ENCODE peak calls at places on chromosome 19, in eight cellular contexts. Q is CD8-positive, alpha-beta T cell; I is brain microvascular endothelial cell; V is astrocyte; A is cardiac fibroblast; U is CD4-positive, CD25-positive, alpha-beta regulatory T cell; X is fibroblast of lung; C is skeletal muscle cell. W is an unnamed sample.

GRCh38 chr19:35959040-35959967 is 23.1 kb downstream of the LRFN3 start:
- DNase-seq in Q (peak; percentile 82), I (no peak), V (no peak), A (no peak), U (peak; percentile 86), X (no peak), C (no peak), W (no peak)

GRCh38 chr19:15673176-15673654 is 328 bp downstream of the CYP4F12 start:
- DNase-seq in Q (no peak), I (no peak), V (no peak), A (no peak), U (no peak), X (no peak), C (no peak), W (no peak)

GRCh38 chr19:4077800-4078683 is 11.3 kb upstream of the ZBTB7A start:
- DNase-seq in Q (peak; percentile 40), I (no peak), V (no peak), A (peak; percentile 33), U (peak; percentile 63), X (peak; percentile 33), C (no peak), W (no peak)

GRCh38 chr19:19064098-19064722 is 416 bp downstream of the SLC25A42 start:
- DNase-seq in Q (peak; percentile 75), I (no peak), V (no peak), A (no peak), U (no peak), X (no peak), C (no peak), W (peak; percentile 61)

GRCh38 chr19:45451181-45451849 is 16.5 kb upstream of the FOSB start:
- DNase-seq in Q (peak; percentile 67), I (peak; percentile 86), V (peak; percentile 92), A (peak; percentile 76), U (peak; percentile 81), X (peak; percentile 53), C (no peak), W (peak; percentile 84)

GRCh38 chr19:19192910-19193423 is 909 bp downstream of the RFXANK start:
- DNase-seq in Q (no peak), I (no peak), V (no peak), A (no peak), U (peak; percentile 51), X (no peak), C (no peak), W (no peak)

GRCh38 chr19:42555801-42556200 is 27.5 kb upstream of the CEACAM1 start:
- DNase-seq in Q (no peak), I (no peak), V (no peak), A (no peak), U (no peak), X (no peak), C (no peak), W (no peak)

GRCh38 chr19:8343483-8343844 is 402 bp upstream of the KANK3 start:
- DNase-seq in Q (no peak), I (no peak), V (no peak), A (no peak), U (no peak), X (no peak), C (no peak), W (no peak)

GRCh38 chr19:56119585-56119978 is 1.5 kb downstream of the ZNF787 start:
- DNase-seq in Q (no peak), I (peak; percentile 70), V (no peak), A (peak; percentile 51), U (no peak), X (no peak), C (no peak), W (no peak)

GRCh38 chr19:54851353-54851752 is 1.1 kb downstream of the KIR3DL2 start:
- DNase-seq in Q (no peak), I (no peak), V (no peak), A (no peak), U (no peak), X (no peak), C (no peak), W (peak; percentile 20)

GRCh38 chr19:37977992-37978391 is 71.0 kb downstream of the SIPA1L3 start:
- DNase-seq in Q (no peak), I (peak; percentile 94), V (peak; percentile 98), A (peak; percentile 94), U (no peak), X (peak; percentile 61), C (peak; percentile 64), W (no peak)

GRCh38 chr19:17311455-17312248 is 2.3 kb downstream of the DDA1 start:
- DNase-seq in Q (no peak), I (peak; percentile 86), V (peak; percentile 55), A (peak; percentile 91), U (no peak), X (no peak), C (no peak), W (no peak)

GRCh38 chr19:18364826-18365528 is 21.0 kb upstream of the GDF15 start:
- DNase-seq in Q (no peak), I (peak; percentile 99), V (peak; percentile 100), A (peak; percentile 99), U (no peak), X (peak; percentile 100), C (peak; percentile 98), W (no peak)

GRCh38 chr19:4861147-4861546 is 6.3 kb downstream of the PLIN3 start:
- DNase-seq in Q (no peak), I (no peak), V (no peak), A (no peak), U (no peak), X (no peak), C (no peak), W (no peak)

GRCh38 chr19:38975214-38975860 is at the start of gene FBXO17:
- DNase-seq in Q (no peak), I (peak; percentile 40), V (peak; percentile 60), A (peak; percentile 69), U (no peak), X (peak; percentile 66), C (no peak), W (no peak)

GRCh38 chr19:8074501-8074900 is 21.9 kb downstream of the CCL25 start:
- DNase-seq in Q (no peak), I (no peak), V (no peak), A (peak; percentile 9), U (no peak), X (no peak), C (no peak), W (peak; percentile 31)

GRCh38 chr19:43651758-43652545 is 12.3 kb upstream of the CADM4 start:
- DNase-seq in Q (peak; percentile 27), I (peak; percentile 48), V (peak; percentile 29), A (peak; percentile 69), U (peak; percentile 72), X (peak; percentile 69), C (peak; percentile 18), W (no peak)

GRCh38 chr19:38663156-38663651 is 15.8 kb downstream of the ACTN4 start:
- DNase-seq in Q (no peak), I (no peak), V (no peak), A (no peak), U (no peak), X (no peak), C (no peak), W (no peak)

GRCh38 chr19:4897146-4897545 is 5.5 kb downstream of the ARRDC5 start:
- DNase-seq in Q (no peak), I (no peak), V (no peak), A (no peak), U (no peak), X (no peak), C (no peak), W (no peak)

GRCh38 chr19:7698583-7698982 is 3.3 kb downstream of the FCER2 start:
- DNase-seq in Q (no peak), I (no peak), V (no peak), A (no peak), U (no peak), X (no peak), C (no peak), W (no peak)

GRCh38 chr19:41774515-41774980 is 19.2 kb downstream of the CEACAM6 start:
- DNase-seq in Q (peak; percentile 50), I (no peak), V (no peak), A (no peak), U (peak; percentile 83), X (no peak), C (no peak), W (peak; percentile 83)

GRCh38 chr19:51568456-51568855 is 2.6 kb upstream of the ZNF175 start:
- DNase-seq in Q (no peak), I (no peak), V (no peak), A (no peak), U (no peak), X (no peak), C (no peak), W (no peak)

GRCh38 chr19:34260771-34261173 is 6.4 kb downstream of the GARRE1 start:
- DNase-seq in Q (no peak), I (peak; percentile 59), V (peak; percentile 70), A (peak; percentile 28), U (no peak), X (peak; percentile 36), C (no peak), W (no peak)
- H3K4me3 ChIP-seq in Q (no peak overlapping the region), I (peak overlapping the region; percentile 10), V (peak overlapping the region; percentile 26), A (no peak overlapping the region), U (no peak overlapping the region), X (no peak overlapping the region), C (no peak overlapping the region), W (no peak overlapping the region)

DNA sequence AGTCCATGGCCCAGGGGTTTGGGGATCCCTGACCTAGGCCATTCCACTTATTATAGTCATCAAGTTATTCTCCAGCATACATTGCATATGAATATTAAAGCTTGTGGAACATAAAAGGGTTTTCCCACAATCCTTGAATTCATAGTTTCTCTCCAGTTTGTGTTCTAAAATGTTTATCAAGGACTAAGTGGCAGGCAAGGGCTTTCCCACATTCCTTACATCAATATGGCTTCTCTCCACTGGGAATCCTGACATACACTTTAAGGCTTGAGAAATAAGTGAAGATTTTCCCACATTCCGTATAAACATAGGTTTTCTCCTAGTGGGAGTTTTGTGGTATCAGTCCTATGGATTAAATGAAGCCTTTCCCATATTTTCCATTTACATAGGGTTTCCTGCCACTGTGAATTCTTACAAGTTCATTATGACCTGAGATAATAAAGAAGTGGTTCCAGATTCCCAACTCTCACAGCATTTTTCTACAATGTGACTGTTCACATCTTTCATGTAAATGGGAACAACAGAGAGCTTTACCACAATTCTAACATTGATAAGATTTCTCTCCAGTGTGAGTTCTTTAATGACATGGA is 14.5 kb downstream of the ZNF426 start:
- DNase-seq in Q (no peak), I (no peak), V (no peak), A (peak; percentile 16), U (no peak), X (peak; percentile 19), C (no peak), W (no peak)
- H3K4me3 ChIP-seq in Q (no peak overlapping the region), I (no peak overlapping the region), V (no peak overlapping the region), A (no peak overlapping the region), U (no peak overlapping the region), X (no peak overlapping the region), C (no peak overlapping the region), W (no peak overlapping the region)

DNA sequence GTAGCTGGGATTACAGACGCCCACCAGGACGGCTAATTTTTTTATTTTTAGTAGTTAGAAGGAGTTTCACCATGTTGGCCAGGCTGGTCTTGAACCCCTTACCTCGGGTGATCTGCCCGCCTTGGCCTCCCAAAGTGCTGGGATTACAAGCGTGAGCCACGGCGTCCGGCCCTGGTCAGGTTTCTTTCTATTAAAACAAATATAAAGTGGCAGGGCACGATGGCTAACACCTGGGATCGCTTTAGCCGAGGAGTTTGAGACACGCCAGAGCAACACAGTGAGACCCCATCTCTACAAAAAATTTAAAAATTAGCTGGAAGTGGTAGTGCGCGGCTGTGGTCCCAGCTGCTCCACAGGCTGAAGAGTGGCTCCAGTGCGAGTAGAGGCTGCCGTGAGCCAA is 1.5 kb upstream of the MED25 start:
- DNase-seq in Q (no peak), I (no peak), V (no peak), A (no peak), U (no peak), X (no peak), C (no peak), W (no peak)
- H3K4me3 ChIP-seq in Q (no peak overlapping the region), I (no peak overlapping the region), V (no peak overlapping the region), A (no peak overlapping the region), U (no peak overlapping the region), X (no peak overlapping the region), C (no peak overlapping the region), W (no peak overlapping the region)

GRCh38 chr19:1227655-1228054 is 10.2 kb downstream of the CBARP start:
- DNase-seq in Q (no peak), I (no peak), V (no peak), A (no peak), U (no peak), X (no peak), C (no peak), W (no peak)
- H3K4me3 ChIP-seq in Q (no peak overlapping the region), I (no peak overlapping the region), V (no peak overlapping the region), A (no peak overlapping the region), U (no peak overlapping the region), X (no peak overlapping the region), C (no peak overlapping the region), W (no peak overlapping the region)